ENCODE peak calls at places on chromosomes 4 and X, in four cellular contexts. One of them, this sample, is unnamed. For H3K9me3, the result is how much of the 10 kb centered on the place peaks cover.

GRCh38 chrX:73562458-73562857 is 539 bp upstream of the CHIC1 start:
- DNase-seq in PC-3: no peak
- DNase-seq in SK-N-SH: no peak
- DNase-seq in MM.1S: no peak
- DNase-seq in this sample: peak

GRCh38 chrX:53383376-53384087 is 38.9 kb downstream of the SMC1A start:
- DNase-seq in PC-3: no peak
- DNase-seq in SK-N-SH: no peak
- DNase-seq in MM.1S: no peak
- DNase-seq in this sample: no peak

GRCh38 chrX:72079607-72080006 is 52.1 kb downstream of the RTL5 start:
- DNase-seq in PC-3: no peak
- DNase-seq in SK-N-SH: no peak
- DNase-seq in MM.1S: no peak
- DNase-seq in this sample: no peak

GRCh38 chrX:1491851-1492349 is 39.2 kb upstream of the ASMTL start:
- DNase-seq in PC-3: peak
- DNase-seq in SK-N-SH: peak
- DNase-seq in MM.1S: peak
- DNase-seq in this sample: peak

GRCh38 chr4:106019771-106020170 is 124.5 kb downstream of the NPNT start:
- DNase-seq in PC-3: no peak
- DNase-seq in SK-N-SH: no peak
- DNase-seq in MM.1S: no peak
- DNase-seq in this sample: no peak

GRCh38 chrX:110442631-110443030 is 84.0 kb downstream of the RTL9 start:
- DNase-seq in PC-3: peak
- DNase-seq in SK-N-SH: peak
- DNase-seq in MM.1S: peak
- DNase-seq in this sample: peak

GRCh38 chrX:50920132-50920531 is 9.6 kb downstream of the BMP15 start:
- DNase-seq in PC-3: peak
- DNase-seq in SK-N-SH: no peak
- DNase-seq in MM.1S: no peak
- DNase-seq in this sample: no peak

GRCh38 chr4:152992027-152992426 is 55.9 kb downstream of the FHDC1 start:
- DNase-seq in PC-3: peak
- DNase-seq in SK-N-SH: no peak
- DNase-seq in MM.1S: no peak
- DNase-seq in this sample: no peak

GRCh38 chr4:152480356-152480755 is 55.5 kb downstream of the FBXW7 start:
- DNase-seq in PC-3: no peak
- DNase-seq in SK-N-SH: no peak
- DNase-seq in MM.1S: no peak
- DNase-seq in this sample: no peak

GRCh38 chrX:55778322-55778721 is 60.8 kb downstream of the RRAGB start:
- DNase-seq in PC-3: no peak
- DNase-seq in SK-N-SH: no peak
- DNase-seq in MM.1S: no peak
- DNase-seq in this sample: no peak

GRCh38 chr4:74441744-74442143 is 3.2 kb upstream of the AREG start:
- DNase-seq in PC-3: peak
- DNase-seq in SK-N-SH: no peak
- DNase-seq in MM.1S: no peak
- DNase-seq in this sample: no peak

GRCh38 chr4:155673453-155673979 is 6.9 kb downstream of the GUCY1A1 start:
- DNase-seq in PC-3: no peak
- DNase-seq in SK-N-SH: no peak
- DNase-seq in MM.1S: no peak
- DNase-seq in this sample: no peak

GRCh38 chrX:22691966-22692565 is 307.7 kb upstream of the DDX53 start:
- DNase-seq in PC-3: no peak
- DNase-seq in SK-N-SH: no peak
- DNase-seq in MM.1S: no peak
- DNase-seq in this sample: no peak

GRCh38 chr4:133151681-133152329 is 2.7 kb downstream of the PCDH10 start:
- DNase-seq in PC-3: no peak
- DNase-seq in SK-N-SH: peak
- DNase-seq in MM.1S: no peak
- DNase-seq in this sample: no peak

GRCh38 chr4:57109847-57110634 is at the start of gene IGFBP7:
- DNase-seq in PC-3: no peak
- DNase-seq in SK-N-SH: peak
- DNase-seq in MM.1S: peak
- DNase-seq in this sample: no peak

DNA sequence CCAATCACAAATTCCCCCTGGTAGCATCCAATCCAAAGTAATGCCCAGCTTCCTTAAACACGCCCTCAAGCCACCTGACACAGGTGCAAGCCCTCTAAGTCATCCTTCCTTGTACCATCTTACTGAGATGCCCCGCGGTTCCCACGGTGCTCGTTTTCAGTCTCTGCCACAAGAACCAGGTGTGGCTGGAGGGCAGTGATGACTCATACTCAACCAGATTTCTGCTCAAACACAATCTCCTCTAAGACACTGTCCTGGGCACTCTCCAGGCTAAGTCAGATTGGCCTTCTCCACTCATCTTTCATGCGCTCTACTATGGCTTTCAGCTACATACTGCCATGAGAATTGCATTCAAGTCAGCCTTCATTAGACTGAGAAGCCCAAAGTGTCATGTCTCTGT is 3.5 kb downstream of the SH3KBP1 start:
- DNase-seq in PC-3: peak
- DNase-seq in SK-N-SH: no peak
- DNase-seq in MM.1S: peak
- DNase-seq in this sample: no peak
- TF ChIP-seq EZH2phosphoT487 in PC-3: no peak
- TF ChIP-seq EZH2phosphoT487 in SK-N-SH: no peak
- TF ChIP-seq EZH2phosphoT487 in MM.1S: no peak
- TF ChIP-seq EZH2phosphoT487 in this sample: no peak

GRCh38 chrX:81957900-81958545 is 756.1 kb downstream of the SH3BGRL start:
- DNase-seq in PC-3: peak
- DNase-seq in SK-N-SH: peak
- DNase-seq in MM.1S: peak
- DNase-seq in this sample: no peak

DNA sequence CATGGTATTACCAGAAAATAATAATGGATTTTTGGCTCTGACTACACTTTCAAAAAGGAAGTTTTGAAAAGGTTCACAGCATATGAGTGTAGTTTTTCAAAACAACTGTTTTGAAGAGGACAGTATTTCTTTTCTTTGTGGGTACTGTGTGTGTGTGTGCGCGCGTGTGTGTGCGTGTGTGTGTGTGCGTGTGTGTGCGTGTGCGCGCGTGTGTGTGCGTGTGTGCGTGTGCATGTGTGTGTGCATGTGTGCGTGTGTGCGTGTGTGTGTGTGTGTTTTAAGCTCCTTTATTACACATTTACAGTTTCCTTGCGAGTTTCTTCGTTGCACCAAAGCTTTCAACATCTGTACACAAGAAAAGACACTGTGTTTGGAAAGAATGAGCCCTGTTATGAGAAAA is 755.4 kb downstream of the SH3BGRL start:
- DNase-seq in PC-3: no peak
- DNase-seq in SK-N-SH: no peak
- DNase-seq in MM.1S: no peak
- DNase-seq in this sample: no peak
- H3K9me3 ChIP-seq in PC-3: under half
- H3K9me3 ChIP-seq in SK-N-SH: under half
- H3K9me3 ChIP-seq in MM.1S: under half
- H3K9me3 ChIP-seq in this sample: under half

DNA sequence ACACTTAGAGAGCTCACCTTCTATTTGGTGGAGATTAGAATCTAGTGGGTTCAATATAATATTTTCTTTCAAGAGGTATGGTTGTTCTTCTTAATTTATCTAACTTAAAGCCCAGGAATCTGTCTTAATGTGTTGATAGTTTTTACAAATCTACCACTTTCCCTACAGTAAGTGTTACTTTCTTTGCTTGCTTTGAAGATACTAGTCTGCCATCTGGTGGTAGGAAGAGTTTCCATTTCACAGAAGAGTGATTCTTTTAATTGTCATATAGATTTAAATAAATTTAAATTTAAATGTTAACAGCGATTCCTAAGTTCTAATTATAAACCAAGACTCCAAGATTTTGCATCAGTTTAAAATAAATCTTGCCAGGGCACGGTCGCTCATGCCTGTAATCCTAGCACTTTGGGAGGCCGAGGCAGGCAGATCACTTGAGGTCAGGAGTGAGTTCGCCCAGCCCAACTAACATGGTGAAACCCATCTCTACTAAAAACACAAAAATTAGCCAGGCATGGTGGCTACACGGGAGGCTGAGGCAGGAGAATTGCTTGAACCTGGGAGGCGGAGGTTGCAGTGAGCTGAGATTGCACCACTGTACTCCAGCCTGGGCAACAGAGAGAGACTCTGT is 43.5 kb downstream of the NUDT9 start:
- DNase-seq in PC-3: peak
- DNase-seq in SK-N-SH: peak
- DNase-seq in MM.1S: peak
- DNase-seq in this sample: peak
- TF ChIP-seq EZH2phosphoT487 in PC-3: no peak
- TF ChIP-seq EZH2phosphoT487 in SK-N-SH: no peak
- TF ChIP-seq EZH2phosphoT487 in MM.1S: no peak
- TF ChIP-seq EZH2phosphoT487 in this sample: no peak

GRCh38 chrX:46036508-46036907 is 508.7 kb downstream of the ZNF674 start:
- DNase-seq in PC-3: no peak
- DNase-seq in SK-N-SH: no peak
- DNase-seq in MM.1S: no peak
- DNase-seq in this sample: no peak

GRCh38 chrX:46039526-46039925 is 505.7 kb downstream of the ZNF674 start:
- DNase-seq in PC-3: no peak
- DNase-seq in SK-N-SH: no peak
- DNase-seq in MM.1S: no peak
- DNase-seq in this sample: no peak

GRCh38 chrX:46029777-46030176 is 515.4 kb downstream of the ZNF674 start:
- DNase-seq in PC-3: peak
- DNase-seq in SK-N-SH: no peak
- DNase-seq in MM.1S: no peak
- DNase-seq in this sample: no peak

GRCh38 chrX:46040001-46040400 is 505.2 kb downstream of the ZNF674 start:
- DNase-seq in PC-3: peak
- DNase-seq in SK-N-SH: no peak
- DNase-seq in MM.1S: no peak
- DNase-seq in this sample: no peak

GRCh38 chrX:46034868-46035267 is 510.4 kb downstream of the ZNF674 start:
- DNase-seq in PC-3: no peak
- DNase-seq in SK-N-SH: no peak
- DNase-seq in MM.1S: no peak
- DNase-seq in this sample: no peak
- H3K9me3 ChIP-seq in PC-3: under half
- H3K9me3 ChIP-seq in SK-N-SH: under half
- H3K9me3 ChIP-seq in MM.1S: under half
- H3K9me3 ChIP-seq in this sample: under half

GRCh38 chr4:94758141-94758699 is 465 bp downstream of the BMPR1B start:
- DNase-seq in PC-3: peak
- DNase-seq in SK-N-SH: peak
- DNase-seq in MM.1S: no peak
- DNase-seq in this sample: no peak
- TF ChIP-seq EZH2phosphoT487 in PC-3: no peak
- TF ChIP-seq EZH2phosphoT487 in SK-N-SH: no peak
- TF ChIP-seq EZH2phosphoT487 in MM.1S: no peak
- TF ChIP-seq EZH2phosphoT487 in this sample: no peak